ENCODE peak calls at places on chromosomes 7 and 10, in five cellular contexts. U, J, D, R and S are unnamed samples.

GRCh38 chr7:148325208-148325607 is 265.4 kb upstream of the C7orf33 start:
- DNase-seq in R (no peak), D (no peak), U (no peak), J (no peak), S (no peak)

GRCh38 chr7:153188630-153189029 is 429.1 kb downstream of the ACTR3B start:
- DNase-seq in D (no peak), R (no peak), J (no peak), U (no peak), S (no peak)

GRCh38 chr10:121865554-121865953 is 62.3 kb downstream of the ATE1 start:
- DNase-seq in D (no peak), J (no peak), R (no peak), U (no peak), S (no peak)

GRCh38 chr7:46759711-46760480 is 822.0 kb downstream of the TNS3 start:
- DNase-seq in D (no peak), R (no peak), J (no peak), U (no peak), S (no peak)

GRCh38 chr7:89334785-89335184 is 539.2 kb upstream of the TEX47 start:
- DNase-seq in D (no peak), U (peak), J (no peak), R (no peak), S (no peak)

GRCh38 chr7:56483153-56483552 is 366.9 kb upstream of the NUPR2 start:
- DNase-seq in R (no peak), U (no peak), J (no peak), D (peak), S (no peak)

GRCh38 chr10:19816420-19817250 is at the start of gene PLXDC2:
- DNase-seq in R (no peak), J (no peak), D (no peak), U (no peak), S (no peak)

GRCh38 chr10:123760648-123761428 is 94.7 kb downstream of the GPR26 start:
- DNase-seq in U (no peak), J (no peak), D (no peak), R (no peak), S (no peak)

GRCh38 chr10:17867056-17867455 is 57.9 kb downstream of the MRC1 start:
- DNase-seq in D (no peak), U (no peak), R (no peak), J (no peak), S (no peak)

GRCh38 chr7:81433692-81434331 is 336.0 kb downstream of the HGF start:
- DNase-seq in J (no peak), R (no peak), U (no peak), D (no peak), S (no peak)

GRCh38 chr10:70543911-70544310 is 58.6 kb downstream of the PRF1 start:
- DNase-seq in U (no peak), R (no peak), J (no peak), D (no peak), S (no peak)

GRCh38 chr7:130881799-130882141 is 147.8 kb upstream of the KLF14 start:
- DNase-seq in R (no peak), D (no peak), J (no peak), U (no peak), S (no peak)

GRCh38 chr10:132554991-132555647 is 17.5 kb downstream of the INPP5A start:
- DNase-seq in R (no peak), D (peak), J (peak), U (no peak), S (no peak)

GRCh38 chr10:30500534-30500933 is 66.5 kb downstream of the MAP3K8 start:
- DNase-seq in R (no peak), D (no peak), J (no peak), U (no peak), S (no peak)

GRCh38 chr10:76036962-76037361 is 605.5 kb downstream of the LRMDA start:
- DNase-seq in R (no peak), J (no peak), U (peak), D (no peak), S (no peak)

GRCh38 chr7:44471850-44472249 is 18.6 kb downstream of the NUDCD3 start:
- DNase-seq in J (no peak), U (no peak), R (no peak), D (no peak), S (no peak)

GRCh38 chr7:65371468-65371867 is 2.2 kb upstream of the ZNF92 start:
- DNase-seq in J (no peak), D (peak), U (peak), R (no peak), S (no peak)

GRCh38 chr7:3089493-3089892 is 45.8 kb upstream of the CARD11 start:
- DNase-seq in D (peak), U (peak), J (no peak), R (no peak), S (no peak)

GRCh38 chr10:113533801-113534200 is 19.1 kb upstream of the HABP2 start:
- DNase-seq in J (no peak), D (no peak), U (no peak), R (no peak), S (no peak)

GRCh38 chr10:130576427-130576826 is 440.2 kb downstream of the GLRX3 start:
- DNase-seq in U (no peak), D (no peak), J (no peak), R (no peak), S (no peak)

GRCh38 chr7:149071182-149071635 is 19.3 kb downstream of the ZNF786 start:
- DNase-seq in D (no peak), R (no peak), J (no peak), U (no peak), S (no peak)

GRCh38 chr7:5685192-5685591 is 96.3 kb downstream of the RNF216 start:
- DNase-seq in U (no peak), D (no peak), R (no peak), J (no peak), S (no peak)

GRCh38 chr7:29375641-29376562 is 181.3 kb downstream of the CHN2 start:
- DNase-seq in U (peak), R (no peak), D (no peak), J (no peak), S (no peak)

GRCh38 chr10:74078037-74078436 is 72.6 kb downstream of the AP3M1 start:
- DNase-seq in R (peak), D (no peak), J (no peak), U (no peak), S (no peak)

GRCh38 chr7:1428941-1429444 is 30.3 kb downstream of the MICALL2 start:
- DNase-seq in U (peak), J (no peak), R (no peak), D (peak), S (no peak)

GRCh38 chr10:72186633-72187330 is 29.0 kb upstream of the ANAPC16 start:
- DNase-seq in D (no peak), U (no peak), J (no peak), R (no peak), S (no peak)

GRCh38 chr10:62584216-62584615 is 210.0 kb downstream of the ZNF365 start:
- DNase-seq in R (no peak), U (no peak), J (no peak), D (no peak), S (no peak)

GRCh38 chr10:132036153-132036886 is 29.4 kb upstream of the JAKMIP3 start:
- DNase-seq in R (no peak), U (no peak), J (no peak), D (no peak), S (no peak)

GRCh38 chr10:84900141-84900540 is 571.8 kb downstream of the CCSER2 start:
- DNase-seq in D (no peak), U (no peak), J (no peak), R (no peak), S (no peak)

GRCh38 chr10:68231916-68232315 is at the start of gene ATOH7:
- DNase-seq in D (no peak), R (no peak), J (no peak), U (no peak), S (no peak)

GRCh38 chr7:70238171-70238575 is 639.9 kb downstream of the AUTS2 start:
- DNase-seq in R (peak), D (no peak), U (no peak), J (peak), S (peak)

GRCh38 chr10:125982256-125982948 is 86.0 kb downstream of the FANK1 start:
- DNase-seq in U (peak), R (peak), D (peak), J (peak), S (peak)

GRCh38 chr7:66173856-66174255 is 31.3 kb upstream of the TPST1 start:
- DNase-seq in U (no peak), D (no peak), J (no peak), R (no peak), S (no peak)

GRCh38 chr7:12212051-12212485 is 974 bp downstream of the TMEM106B start:
- DNase-seq in U (peak), D (peak), J (no peak), R (no peak), S (no peak)

GRCh38 chr10:71596759-71597158 is 122.8 kb downstream of the C10orf105 start:
- DNase-seq in R (no peak), D (no peak), U (no peak), J (no peak), S (no peak)

GRCh38 chr10:122248356-122249302 is 22.5 kb upstream of the BTBD16 start:
- DNase-seq in D (no peak), J (no peak), R (no peak), U (no peak), S (no peak)

GRCh38 chr10:6059506-6059905 is 2.7 kb downstream of the IL2RA start:
- DNase-seq in J (no peak), R (no peak), D (no peak), U (no peak), S (no peak)

GRCh38 chr10:598415-599170 is 90.9 kb downstream of the DIP2C start:
- DNase-seq in D (no peak), J (no peak), U (no peak), R (no peak), S (no peak)

DNA sequence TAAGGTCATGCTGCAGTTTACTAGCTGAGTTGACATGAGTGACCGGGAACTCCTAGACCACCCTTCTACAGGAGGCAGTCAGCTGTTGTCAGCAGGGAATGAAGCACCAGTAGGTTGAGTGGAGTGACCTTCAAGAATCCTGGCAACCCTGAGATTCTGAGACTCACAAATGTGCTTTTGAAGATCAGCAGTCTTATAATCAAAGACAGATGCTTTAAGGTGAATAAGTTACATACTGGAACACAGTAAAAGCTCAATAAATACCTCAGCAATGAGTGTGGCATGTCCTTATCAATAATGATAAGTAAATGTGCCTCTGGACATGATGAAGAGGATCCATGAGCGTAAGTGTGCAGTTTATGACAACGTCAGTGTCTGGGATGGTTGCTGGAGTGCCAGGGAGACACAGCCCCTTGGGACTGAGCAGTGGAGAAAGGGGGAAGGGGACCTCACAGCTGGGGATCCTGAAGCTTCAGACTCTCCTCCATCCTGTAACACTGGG is 11.9 kb upstream of the OR6V1 start:
- DNase-seq in J (no peak), R (no peak), U (no peak), D (no peak), S (no peak)
- TF ChIP-seq TAF1 in J (no peak), R (no peak), U (no peak), D (no peak), S (no peak)

GRCh38 chr10:86229378-86229777 is 137.2 kb downstream of the GRID1 start:
- DNase-seq in J (no peak), U (no peak), R (no peak), D (no peak), S (no peak)

GRCh38 chr10:86229811-86230409 is 136.7 kb downstream of the GRID1 start:
- DNase-seq in U (no peak), D (no peak), R (no peak), J (no peak), S (no peak)

GRCh38 chr10:86231796-86232560 is 134.6 kb downstream of the GRID1 start:
- DNase-seq in D (no peak), J (no peak), U (no peak), R (no peak), S (no peak)

GRCh38 chr10:86232646-86233045 is 133.9 kb downstream of the GRID1 start:
- DNase-seq in D (no peak), U (no peak), J (no peak), R (no peak), S (no peak)

DNA sequence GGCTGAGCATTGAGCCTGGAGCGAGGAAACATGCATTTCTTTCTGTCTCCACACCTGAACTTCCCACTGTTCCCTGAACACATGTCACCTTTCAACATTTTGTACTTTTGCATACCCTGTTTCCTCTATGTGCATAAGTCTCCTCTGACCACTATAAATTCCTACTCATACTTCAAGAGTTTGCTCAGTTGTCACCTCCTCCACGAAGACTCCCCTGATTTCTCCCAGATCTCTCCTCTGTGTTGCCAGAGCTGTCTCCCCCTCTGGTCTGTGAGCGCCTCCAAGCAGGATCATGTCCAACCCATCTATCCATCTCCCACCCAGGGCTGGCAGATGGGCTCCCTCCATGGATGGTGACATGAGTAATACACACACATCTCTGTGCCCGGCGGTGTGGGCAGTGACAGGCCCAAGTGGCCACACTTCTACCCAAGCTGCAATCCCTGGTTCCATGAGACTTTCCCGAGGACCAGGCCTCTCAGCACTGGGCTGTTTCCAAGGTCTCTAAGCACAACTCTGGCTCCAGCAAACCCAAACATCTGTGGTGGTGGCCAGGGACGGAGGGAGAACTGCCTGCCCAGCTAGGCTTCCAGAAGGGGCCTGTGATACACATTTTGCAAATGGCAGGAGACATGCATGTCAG is 135.9 kb downstream of the GRID1 start:
- DNase-seq in R (no peak), D (no peak), U (no peak), J (no peak), S (no peak)
- TF ChIP-seq TAF1 in R (no peak), D (no peak), U (no peak), J (no peak), S (no peak)

DNA sequence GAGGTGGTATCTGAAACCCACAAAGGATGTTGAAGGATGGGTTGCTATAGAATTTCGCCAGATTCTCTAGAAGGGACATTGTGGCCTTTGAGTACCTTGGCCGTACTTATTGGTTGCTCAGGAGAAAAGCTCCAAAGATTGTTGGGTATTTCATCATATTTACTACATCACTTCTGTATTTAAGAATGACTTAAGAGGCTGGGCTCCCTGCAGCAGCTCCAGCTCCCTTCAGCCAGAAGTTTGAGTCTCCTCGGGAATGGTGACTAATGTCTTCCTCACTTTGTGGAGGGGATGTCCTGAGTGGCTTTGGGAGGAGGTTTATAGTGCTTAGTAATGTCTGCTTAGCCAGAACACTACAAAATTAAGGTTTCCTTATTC is 18.1 kb downstream of the MINDY4 start:
- DNase-seq in J (no peak), U (no peak), D (no peak), R (no peak), S (no peak)
- TF ChIP-seq TAF1 in J (no peak), U (no peak), D (no peak), R (no peak), S (no peak)

DNA sequence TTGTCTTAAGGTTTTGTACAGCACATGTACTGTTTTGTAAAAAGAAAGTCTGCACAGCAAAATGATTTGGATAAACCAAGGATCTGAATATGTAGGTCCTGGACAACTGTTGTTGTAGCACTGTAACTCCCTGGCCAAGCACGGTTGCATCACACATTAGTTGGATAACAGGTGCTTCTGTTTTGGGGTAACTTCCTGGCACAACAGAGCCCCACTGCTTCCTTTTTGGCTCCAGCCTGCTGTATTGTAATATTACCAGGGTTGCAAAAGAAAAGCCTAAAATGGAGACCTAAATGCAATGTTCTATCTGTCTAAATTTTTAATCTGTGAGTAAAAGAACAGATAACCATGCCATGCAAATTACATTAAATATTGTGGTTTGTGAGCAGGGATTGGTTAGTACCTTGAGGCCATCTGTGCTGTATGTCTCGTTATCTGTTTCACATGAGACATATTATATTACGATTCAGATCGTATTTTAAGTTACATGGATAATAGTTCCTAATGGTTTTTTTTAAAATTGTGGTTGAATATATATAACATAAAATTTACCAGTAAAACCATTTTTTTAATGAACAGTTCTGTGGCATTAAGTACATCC is 27.5 kb upstream of the WAC start:
- DNase-seq in U (no peak), J (no peak), D (no peak), R (no peak), S (no peak)
- TF ChIP-seq TAF1 in U (no peak), J (no peak), D (no peak), R (no peak), S (no peak)

GRCh38 chr10:97718659-97719142 is 5.2 kb downstream of the MARVELD1 start:
- DNase-seq in J (no peak), D (no peak), R (no peak), U (peak), S (no peak)

GRCh38 chr10:97721871-97722780 is 8.6 kb downstream of the MARVELD1 start:
- DNase-seq in J (no peak), U (no peak), R (no peak), D (no peak), S (no peak)

GRCh38 chr10:97718178-97718577 is 4.6 kb downstream of the MARVELD1 start:
- DNase-seq in J (no peak), D (peak), U (no peak), R (no peak), S (no peak)

GRCh38 chr10:97717627-97718026 is 4.1 kb downstream of the MARVELD1 start:
- DNase-seq in J (no peak), R (no peak), U (no peak), D (no peak), S (no peak)

GRCh38 chr10:97719602-97720001 is 6.1 kb downstream of the MARVELD1 start:
- DNase-seq in R (no peak), J (no peak), U (no peak), D (no peak), S (no peak)
- TF ChIP-seq TAF1 in R (no peak), J (no peak), U (no peak), D (no peak), S (no peak)

GRCh38 chr10:110723224-110723891 is 79.2 kb downstream of the RBM20 start:
- DNase-seq in D (no peak), J (no peak), R (no peak), U (no peak), S (no peak)

GRCh38 chr10:110724937-110725336 is 80.8 kb downstream of the RBM20 start:
- DNase-seq in U (peak), J (no peak), R (no peak), D (no peak), S (no peak)

GRCh38 chr10:110725809-110726641 is 81.9 kb downstream of the RBM20 start:
- DNase-seq in U (no peak), R (no peak), J (no peak), D (no peak), S (no peak)

GRCh38 chr10:110721406-110722038 is 77.4 kb downstream of the RBM20 start:
- DNase-seq in J (no peak), U (no peak), R (no peak), D (no peak), S (no peak)

GRCh38 chr10:110724116-110724701 is 80.1 kb downstream of the RBM20 start:
- DNase-seq in J (no peak), D (no peak), U (no peak), R (no peak), S (no peak)
- TF ChIP-seq TAF1 in J (no peak), D (no peak), U (no peak), R (no peak), S (no peak)

GRCh38 chr7:158264881-158265742 is 322.5 kb downstream of the PTPRN2 start:
- DNase-seq in J (no peak), R (no peak), D (no peak), U (no peak), S (no peak)
- TF ChIP-seq TAF1 in J (no peak), R (no peak), D (no peak), U (no peak), S (no peak)

GRCh38 chr10:88848499-88848898 is 3.1 kb downstream of the ANKRD22 start:
- DNase-seq in J (no peak), U (no peak), D (no peak), R (no peak), S (no peak)

GRCh38 chr10:88851706-88852105 is at the start of gene ANKRD22:
- DNase-seq in D (no peak), U (no peak), R (no peak), J (no peak), S (no peak)

GRCh38 chr10:88850712-88851111 is 932 bp downstream of the ANKRD22 start:
- DNase-seq in R (no peak), D (no peak), U (no peak), J (no peak), S (no peak)

GRCh38 chr10:88852327-88852726 is 683 bp upstream of the ANKRD22 start:
- DNase-seq in R (no peak), U (no peak), D (no peak), J (no peak), S (no peak)

GRCh38 chr10:88849224-88849623 is 2.4 kb downstream of the ANKRD22 start:
- DNase-seq in U (no peak), D (no peak), J (no peak), R (no peak), S (no peak)
- TF ChIP-seq TAF1 in U (no peak), D (no peak), J (no peak), R (no peak), S (no peak)

DNA sequence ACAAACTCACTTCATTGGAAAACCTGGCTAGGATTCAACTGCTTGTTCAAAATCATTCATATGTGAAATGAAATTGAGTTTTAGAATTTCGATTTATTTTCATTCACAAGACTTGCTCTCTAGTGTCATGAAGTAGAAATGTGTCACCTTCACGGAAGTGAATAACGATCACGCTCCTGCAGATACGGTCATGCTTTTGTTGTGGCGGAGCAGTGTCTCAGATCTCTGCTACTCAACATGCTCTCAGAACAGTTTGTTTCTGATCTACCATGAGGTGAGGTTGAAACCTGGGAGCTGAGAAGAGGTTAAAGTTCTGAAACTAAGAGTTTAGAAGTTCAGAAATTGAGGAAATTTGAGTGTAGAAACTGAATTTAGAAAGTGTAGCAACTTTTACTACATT is 13.8 kb upstream of the PITRM1 start:
- DNase-seq in U (no peak), D (no peak), R (no peak), J (no peak), S (no peak)
- TF ChIP-seq TAF1 in U (no peak), D (no peak), R (no peak), J (no peak), S (no peak)